ENCODE peak calls at places on chromosomes 1 and 21, in nine cellular contexts. M is heart right ventricle, O is fibroblast of mammary gland, C is smooth muscle cell of the brain vasculature, G is Caki2, T is T-helper 1 cell, A is cardiac fibroblast, J is left lung, F is psoas muscle. Q is an unnamed sample.

GRCh38 chr1:155134322-155134721 is 1.3 kb upstream of the SLC50A1 start:
- DNase-seq in M (no peak), O (no peak), C (no peak), G (no peak), T (no peak), A (no peak), J (no peak), F (no peak), Q (no peak)

GRCh38 chr1:51705035-51705434 is 88.1 kb downstream of the OSBPL9 start:
- DNase-seq in M (no peak), O (no peak), C (no peak), G (no peak), T (no peak), A (no peak), J (no peak), F (no peak), Q (no peak)

GRCh38 chr1:205286335-205286950 is 35.1 kb downstream of the NUAK2 start:
- DNase-seq in M (no peak), O (peak), C (no peak), G (no peak), T (peak), A (peak), J (no peak), F (no peak), Q (no peak)

GRCh38 chr21:33968998-33969353 is 53.4 kb upstream of the ATP5PO start:
- DNase-seq in M (no peak), O (no peak), C (no peak), G (no peak), T (no peak), A (peak), J (no peak), F (no peak), Q (no peak)

GRCh38 chr1:43547538-43548072 is 16.9 kb downstream of the PTPRF start:
- DNase-seq in M (no peak), O (no peak), C (no peak), G (no peak), T (no peak), A (no peak), J (peak), F (no peak), Q (no peak)

GRCh38 chr1:71753746-71754145 is 528.6 kb downstream of the NEGR1 start:
- DNase-seq in M (no peak), O (no peak), C (no peak), G (no peak), T (no peak), A (no peak), J (no peak), F (no peak), Q (no peak)

GRCh38 chr1:91846007-91846620 is 39.8 kb downstream of the TGFBR3 start:
- DNase-seq in M (no peak), O (peak), C (no peak), G (no peak), T (no peak), A (peak), J (no peak), F (no peak), Q (peak)

GRCh38 chr1:33000427-33001026 is 35.9 kb upstream of the RNF19B start:
- DNase-seq in M (no peak), O (no peak), C (no peak), G (no peak), T (no peak), A (no peak), J (no peak), F (no peak), Q (no peak)

GRCh38 chr1:115492880-115493279 is 148.9 kb upstream of the VANGL1 start:
- DNase-seq in M (no peak), O (peak), C (no peak), G (no peak), T (no peak), A (peak), J (no peak), F (no peak), Q (no peak)

GRCh38 chr1:186967659-186968394 is 139.1 kb downstream of the PLA2G4A start:
- DNase-seq in M (no peak), O (peak), C (no peak), G (peak), T (no peak), A (peak), J (no peak), F (no peak), Q (no peak)

GRCh38 chr1:219088778-219089557 is 84.7 kb upstream of the LYPLAL1 start:
- DNase-seq in M (no peak), O (peak), C (no peak), G (peak), T (no peak), A (peak), J (peak), F (peak), Q (peak)